ENCODE peak calls at places on chromosomes 5 and 9, in four cellular contexts. One of them, this sample, is unnamed.
A peak's percentile ranks its signal among the peaks of the same experiment; 100 is the strongest.

GRCh38 chr5:132773601-132774355 is 3.3 kb downstream of the SEPTIN8 start:
- DNase-seq in K562: peak; percentile 52
- DNase-seq in GM12878: no peak
- DNase-seq in A549: no peak
- DNase-seq in this sample: no peak

GRCh38 chr5:153099328-153099727 is 391.1 kb upstream of the GRIA1 start:
- DNase-seq in A549: no peak
- DNase-seq in K562: no peak
- DNase-seq in GM12878: no peak
- DNase-seq in this sample: no peak

GRCh38 chr9:134150557-134151214 is 13.7 kb downstream of the RNU6ATAC start:
- DNase-seq in GM12878: no peak
- DNase-seq in A549: no peak
- DNase-seq in K562: no peak
- DNase-seq in this sample: no peak

GRCh38 chr9:82961504-82962125 is 101.3 kb downstream of the RASEF start:
- DNase-seq in GM12878: peak; percentile 11
- DNase-seq in K562: peak; percentile 53
- DNase-seq in A549: peak; percentile 80
- DNase-seq in this sample: peak; percentile 74

GRCh38 chr5:124895236-124895635 is 148.8 kb upstream of the ZNF608 start:
- DNase-seq in K562: no peak
- DNase-seq in A549: no peak
- DNase-seq in GM12878: no peak
- DNase-seq in this sample: no peak

GRCh38 chr5:105905392-105905791 is 1765.3 kb downstream of the EFNA5 start:
- DNase-seq in K562: no peak
- DNase-seq in GM12878: no peak
- DNase-seq in A549: no peak
- DNase-seq in this sample: no peak

GRCh38 chr5:17042041-17042440 is 106.0 kb upstream of the MYO10 start:
- DNase-seq in K562: no peak
- DNase-seq in GM12878: no peak
- DNase-seq in A549: no peak
- DNase-seq in this sample: peak; percentile 50

GRCh38 chr5:176784218-176785165 is 25.9 kb upstream of the UNC5A start:
- DNase-seq in A549: peak; percentile 86
- DNase-seq in K562: no peak
- DNase-seq in GM12878: no peak
- DNase-seq in this sample: no peak

GRCh38 chr5:177432143-177432904 is 5.8 kb downstream of the GRK6 start:
- DNase-seq in A549: no peak
- DNase-seq in K562: no peak
- DNase-seq in GM12878: no peak
- DNase-seq in this sample: no peak

GRCh38 chr5:78677777-78678668 is 29.5 kb upstream of the LHFPL2 start:
- DNase-seq in K562: peak; percentile 22
- DNase-seq in GM12878: peak; percentile 26
- DNase-seq in A549: peak; percentile 45
- DNase-seq in this sample: peak; percentile 60

DNA sequence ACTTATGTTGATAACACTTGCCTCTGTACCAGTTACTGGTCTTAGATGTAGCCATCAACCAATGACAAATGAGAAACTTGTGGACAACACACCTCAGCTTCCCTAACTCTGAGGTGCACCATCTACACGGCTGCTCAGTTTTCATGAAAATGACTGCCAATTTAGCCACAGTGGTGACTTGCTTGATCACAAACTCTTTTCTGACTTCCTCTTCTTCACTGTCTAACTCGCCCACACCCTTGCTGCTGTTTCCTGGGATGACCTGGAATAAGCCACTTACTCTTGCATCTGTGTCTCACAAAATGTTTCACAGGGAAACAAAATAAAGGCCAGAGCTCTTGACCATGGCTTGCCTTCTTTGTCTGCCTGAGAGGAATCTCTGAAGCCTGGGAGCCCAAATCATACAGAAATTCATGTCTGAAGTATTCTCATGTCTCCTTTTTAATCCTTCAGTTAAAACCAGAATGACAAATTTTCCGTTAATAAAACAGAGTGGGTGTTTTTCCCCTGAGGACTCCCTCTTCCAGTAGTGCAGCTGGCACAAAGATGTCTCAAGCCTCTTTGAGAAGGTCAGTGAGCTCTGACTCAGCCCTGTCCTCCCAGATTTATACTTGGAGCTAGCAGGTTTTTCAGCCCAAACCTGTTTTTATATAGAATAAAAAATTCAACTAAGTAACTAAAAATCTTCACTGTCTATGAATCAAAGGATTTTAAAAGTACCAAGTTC is 126.5 kb upstream of the PAM start:
- DNase-seq in K562: no peak
- DNase-seq in A549: no peak
- DNase-seq in GM12878: no peak
- DNase-seq in this sample: no peak
- TF ChIP-seq CHD2 in K562: no peak
- TF ChIP-seq CHD2 in A549: no peak
- TF ChIP-seq CHD2 in GM12878: no peak
- TF ChIP-seq CHD2 in this sample: no peak

GRCh38 chr5:144102361-144102760 is 68.1 kb downstream of the YIPF5 start:
- DNase-seq in A549: no peak
- DNase-seq in GM12878: no peak
- DNase-seq in K562: no peak
- DNase-seq in this sample: no peak
- TF ChIP-seq CHD2 in A549: no peak
- TF ChIP-seq CHD2 in GM12878: no peak
- TF ChIP-seq CHD2 in K562: no peak
- TF ChIP-seq CHD2 in this sample: no peak

GRCh38 chr5:169116961-169117461 is 183.9 kb downstream of the SLIT3 start:
- DNase-seq in GM12878: no peak
- DNase-seq in A549: peak; percentile 49
- DNase-seq in K562: no peak
- DNase-seq in this sample: no peak
- TF ChIP-seq CHD2 in GM12878: no peak
- TF ChIP-seq CHD2 in A549: no peak
- TF ChIP-seq CHD2 in K562: no peak
- TF ChIP-seq CHD2 in this sample: no peak

DNA sequence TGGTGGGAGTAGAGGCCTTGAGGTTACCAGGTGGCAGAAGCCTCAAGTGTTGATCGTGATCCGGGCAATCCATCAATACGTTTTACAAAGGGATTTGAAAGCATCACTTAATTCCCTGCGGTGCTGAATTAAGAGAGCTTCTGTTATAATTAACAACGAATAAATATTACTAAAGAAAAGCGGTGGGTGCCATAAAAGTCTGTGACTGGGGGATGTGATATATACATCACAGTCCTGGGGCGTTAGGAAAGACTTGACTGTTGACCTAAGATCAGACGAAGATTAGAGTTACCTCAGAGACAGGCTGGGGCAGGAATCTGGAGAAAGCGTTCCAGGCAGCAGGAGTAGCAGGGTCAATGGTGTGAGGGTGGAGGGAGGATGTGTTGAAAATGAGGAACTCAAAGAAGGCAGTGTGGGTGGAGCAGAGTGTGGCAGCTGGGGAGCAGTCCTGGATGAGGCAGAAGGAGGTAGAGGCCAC is 6.7 kb upstream of the C5orf63 start:
- DNase-seq in GM12878: no peak
- DNase-seq in K562: no peak
- DNase-seq in A549: no peak
- DNase-seq in this sample: no peak
- TF ChIP-seq CHD2 in GM12878: no peak
- TF ChIP-seq CHD2 in K562: no peak
- TF ChIP-seq CHD2 in A549: no peak
- TF ChIP-seq CHD2 in this sample: no peak

DNA sequence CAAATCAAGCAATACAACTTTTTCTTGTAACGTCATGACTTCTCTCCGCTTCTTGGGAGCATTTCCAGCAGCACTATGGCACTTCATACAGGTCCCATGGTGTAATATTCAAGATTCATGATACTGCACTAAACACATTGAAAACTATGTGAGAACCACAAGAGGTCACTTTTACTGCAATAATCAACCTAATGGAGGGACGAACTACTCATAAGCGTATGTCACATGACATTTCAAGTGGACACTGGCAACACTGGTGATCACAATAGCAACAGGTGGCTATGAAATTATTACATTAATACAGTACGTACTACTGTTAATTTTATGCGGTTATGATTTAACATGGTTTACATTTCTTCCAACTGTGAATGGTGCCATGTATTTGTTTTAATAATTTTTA is 78.6 kb upstream of the TBC1D9B start:
- DNase-seq in K562: no peak
- DNase-seq in A549: peak; percentile 21
- DNase-seq in GM12878: no peak
- DNase-seq in this sample: no peak
- TF ChIP-seq CHD2 in K562: no peak
- TF ChIP-seq CHD2 in A549: no peak
- TF ChIP-seq CHD2 in GM12878: no peak
- TF ChIP-seq CHD2 in this sample: no peak

DNA sequence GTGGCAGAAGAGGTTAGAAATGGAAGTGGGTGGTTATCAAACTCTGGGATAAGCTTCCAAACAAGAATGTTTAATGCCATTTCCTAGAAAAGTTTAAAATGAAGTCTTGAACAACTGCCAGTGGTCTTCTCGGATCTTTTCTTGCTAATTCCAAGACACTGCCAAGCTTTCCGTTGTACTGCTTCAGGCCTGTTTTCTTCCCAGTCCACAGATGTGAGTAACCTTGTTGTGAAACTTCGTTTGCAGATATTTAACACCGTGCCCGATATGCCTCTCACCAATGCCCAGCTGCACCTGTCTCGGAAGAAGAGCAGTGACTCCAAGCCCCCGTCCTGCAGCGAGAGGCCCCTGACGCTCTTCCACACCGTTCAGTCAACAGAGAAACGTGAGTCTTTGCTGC is 269.8 kb downstream of the NR3C1 start:
- DNase-seq in A549: no peak
- DNase-seq in K562: no peak
- DNase-seq in GM12878: no peak
- DNase-seq in this sample: no peak
- TF ChIP-seq CHD2 in A549: no peak
- TF ChIP-seq CHD2 in K562: no peak
- TF ChIP-seq CHD2 in GM12878: no peak
- TF ChIP-seq CHD2 in this sample: no peak

GRCh38 chr5:38936269-38936668 is 90.5 kb downstream of the OSMR start:
- DNase-seq in K562: no peak
- DNase-seq in GM12878: no peak
- DNase-seq in A549: no peak
- DNase-seq in this sample: no peak

GRCh38 chr5:38941912-38942311 is 96.1 kb downstream of the OSMR start:
- DNase-seq in GM12878: no peak
- DNase-seq in K562: no peak
- DNase-seq in A549: no peak
- DNase-seq in this sample: no peak

GRCh38 chr5:38938424-38938823 is 92.6 kb downstream of the OSMR start:
- DNase-seq in A549: no peak
- DNase-seq in K562: no peak
- DNase-seq in GM12878: no peak
- DNase-seq in this sample: no peak

GRCh38 chr5:38944282-38944681 is 98.5 kb downstream of the OSMR start:
- DNase-seq in A549: no peak
- DNase-seq in GM12878: no peak
- DNase-seq in K562: no peak
- DNase-seq in this sample: no peak

GRCh38 chr5:38940230-38940858 is 94.5 kb downstream of the OSMR start:
- DNase-seq in K562: no peak
- DNase-seq in GM12878: no peak
- DNase-seq in A549: no peak
- DNase-seq in this sample: no peak
- TF ChIP-seq CHD2 in K562: no peak
- TF ChIP-seq CHD2 in GM12878: no peak
- TF ChIP-seq CHD2 in A549: no peak
- TF ChIP-seq CHD2 in this sample: no peak

DNA sequence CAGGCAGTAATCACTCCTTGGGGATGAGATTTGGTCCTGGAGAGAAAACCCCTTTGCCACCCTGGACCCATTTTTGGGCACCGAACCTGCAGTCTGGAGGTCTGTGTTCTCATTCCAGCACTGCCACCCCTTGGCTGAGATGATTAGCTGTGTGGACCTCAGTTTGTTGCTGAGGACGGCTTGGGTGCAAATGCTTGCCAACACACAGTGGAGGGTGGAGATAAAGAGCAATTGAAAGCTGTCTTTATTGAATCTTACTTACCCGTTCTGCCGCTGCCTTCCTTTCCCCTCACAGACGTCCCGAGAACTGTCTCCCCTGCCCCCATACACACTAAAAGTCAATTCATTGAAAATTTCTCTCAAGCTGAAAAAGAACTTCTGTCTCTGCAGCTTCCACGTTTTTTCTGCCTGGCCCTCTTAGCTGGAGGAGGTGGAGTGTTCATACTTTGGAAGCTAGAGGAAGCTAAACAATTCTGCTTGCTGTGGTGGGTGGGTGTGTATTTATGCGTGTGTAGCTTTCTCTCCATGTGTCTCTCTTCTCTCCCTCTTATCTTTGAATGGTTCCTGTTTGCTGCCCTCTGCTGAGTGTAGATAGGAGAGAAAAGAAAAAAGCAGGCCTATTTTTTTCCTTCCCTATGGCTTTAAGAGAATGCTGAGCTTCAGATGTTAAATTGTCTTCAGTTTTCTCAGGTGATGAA is 6.6 kb downstream of the GALNT10 start:
- DNase-seq in K562: peak; percentile 74
- DNase-seq in A549: peak; percentile 51
- DNase-seq in GM12878: no peak
- DNase-seq in this sample: peak; percentile 59
- TF ChIP-seq CHD2 in K562: no peak
- TF ChIP-seq CHD2 in A549: no peak
- TF ChIP-seq CHD2 in GM12878: no peak
- TF ChIP-seq CHD2 in this sample: no peak

GRCh38 chr5:179698935-179699639 is at the start of gene CANX:
- DNase-seq in GM12878: no peak
- DNase-seq in A549: no peak
- DNase-seq in K562: no peak
- DNase-seq in this sample: no peak
- TF ChIP-seq CHD2 in GM12878: no peak
- TF ChIP-seq CHD2 in A549: no peak
- TF ChIP-seq CHD2 in K562: no peak
- TF ChIP-seq CHD2 in this sample: no peak

This sample was measured in SK-N-SH.